ENCODE peak calls at places on chromosome 17, in five cellular contexts. X is cardiac muscle cell; P is CD8-positive, alpha-beta T cell; G is HFF-Myc; B is lower leg skin. J is an unnamed sample.

GRCh38 chr17:3886776-3887175 is 6.1 kb downstream of the CAMKK1 start:
- DNase-seq in X (no peak), G (no peak), B (peak), P (no peak), J (no peak)

GRCh38 chr17:42253173-42253545 is 23.0 kb downstream of the STAT5B start:
- DNase-seq in P (no peak), B (no peak), X (no peak), G (no peak), J (no peak)

GRCh38 chr17:42378597-42379594 is 9.3 kb downstream of the STAT3 start:
- DNase-seq in X (no peak), B (no peak), G (no peak), P (no peak), J (no peak)

GRCh38 chr17:18314059-18314730 is 599 bp downstream of the TOP3A start:
- DNase-seq in P (peak), X (peak), B (no peak), G (no peak), J (no peak)

GRCh38 chr17:45650601-45651000 is 133.5 kb upstream of the CRHR1 start:
- DNase-seq in G (no peak), X (no peak), P (no peak), B (no peak), J (no peak)

GRCh38 chr17:41717408-41718286 is 5.5 kb downstream of the GAST start:
- DNase-seq in G (no peak), B (peak), P (peak), X (no peak), J (no peak)

GRCh38 chr17:58411408-58411894 is 5.9 kb downstream of the RNF43 start:
- DNase-seq in B (no peak), G (no peak), X (no peak), P (no peak), J (no peak)

GRCh38 chr17:34465756-34466155 is 102.7 kb upstream of the CCL1 start:
- DNase-seq in P (no peak), G (no peak), X (no peak), B (no peak), J (no peak)

GRCh38 chr17:16398270-16399267 is 16.8 kb upstream of the TRPV2 start:
- DNase-seq in X (no peak), B (no peak), G (no peak), P (no peak), J (no peak)

GRCh38 chr17:2068101-2068518 is 13.2 kb downstream of the HIC1 start:
- DNase-seq in B (no peak), P (no peak), G (no peak), X (no peak), J (no peak)

GRCh38 chr17:64196626-64197025 is 66.4 kb downstream of the TEX2 start:
- DNase-seq in P (no peak), X (no peak), G (no peak), B (no peak), J (no peak)

GRCh38 chr17:43393944-43394482 is 4.8 kb upstream of the ARL4D start:
- DNase-seq in G (no peak), X (peak), B (peak), P (peak), J (peak)

GRCh38 chr17:42409467-42410351 is 13.3 kb downstream of the CAVIN1 start:
- DNase-seq in X (no peak), B (peak), P (no peak), G (peak), J (no peak)

GRCh38 chr17:69972251-69972650 is 102.8 kb upstream of the KCNJ16 start:
- DNase-seq in P (no peak), G (no peak), B (no peak), X (no peak), J (no peak)

GRCh38 chr17:62140836-62141235 is 75.8 kb upstream of the MED13 start:
- DNase-seq in B (no peak), P (no peak), X (no peak), G (no peak), J (no peak)

GRCh38 chr17:73316919-73317505 is 5.2 kb upstream of the CDC42EP4 start:
- DNase-seq in P (no peak), B (no peak), X (no peak), G (no peak), J (no peak)

GRCh38 chr17:57557793-57558681 is 187.1 kb downstream of the CCDC182 start:
- DNase-seq in X (no peak), B (peak), P (no peak), G (no peak), J (no peak)

GRCh38 chr17:38868968-38869646 is 751 bp upstream of the LASP1 start:
- DNase-seq in G (no peak), X (peak), P (peak), B (peak), J (peak)

GRCh38 chr17:7576432-7576937 is 3.0 kb upstream of the CD68 start:
- DNase-seq in G (no peak), B (no peak), P (no peak), X (no peak), J (no peak)

GRCh38 chr17:51869387-51869786 is 289.1 kb downstream of the CA10 start:
- DNase-seq in G (no peak), X (peak), P (no peak), B (no peak), J (no peak)

GRCh38 chr17:82960419-82961271 is 118.8 kb upstream of the METRNL start:
- DNase-seq in G (no peak), B (no peak), P (no peak), X (no peak), J (no peak)

GRCh38 chr17:21019976-21020575 is 22.7 kb downstream of the USP22 start:
- DNase-seq in B (no peak), G (no peak), X (no peak), P (peak), J (peak)

GRCh38 chr17:49015924-49016774 is 19.0 kb downstream of the IGF2BP1 start:
- DNase-seq in P (no peak), X (no peak), G (no peak), B (no peak), J (no peak)

GRCh38 chr17:64218066-64218465 is 45.0 kb downstream of the TEX2 start:
- DNase-seq in P (no peak), G (no peak), X (no peak), B (no peak), J (no peak)

GRCh38 chr17:3964203-3965122 is at the start of gene ATP2A3:
- DNase-seq in X (peak), B (no peak), G (no peak), P (peak), J (no peak)

GRCh38 chr17:13353590-13353989 is 248.1 kb downstream of the HS3ST3A1 start:
- DNase-seq in P (no peak), B (no peak), G (peak), X (peak), J (no peak)

GRCh38 chr17:31308372-31308905 is 5.4 kb downstream of the EVI2B start:
- DNase-seq in P (no peak), X (no peak), G (no peak), B (no peak), J (no peak)

GRCh38 chr17:35052240-35052608 is 11.3 kb downstream of the RFFL start:
- DNase-seq in B (no peak), P (no peak), X (no peak), G (no peak), J (no peak)

GRCh38 chr17:58541249-58541648 is 26.8 kb upstream of the MTMR4 start:
- DNase-seq in P (no peak), B (no peak), G (no peak), X (no peak), J (no peak)

GRCh38 chr17:37489197-37490001 is at the start of gene DUSP14:
- DNase-seq in X (peak), B (peak), G (no peak), P (peak), J (peak)

GRCh38 chr17:44106801-44107200 is 16.6 kb downstream of the HDAC5 start:
- DNase-seq in B (no peak), G (no peak), P (no peak), X (no peak), J (no peak)

GRCh38 chr17:43176119-43176570 is 5.1 kb downstream of the NBR1 start:
- DNase-seq in P (no peak), X (no peak), B (no peak), G (no peak), J (no peak)

GRCh38 chr17:6028294-6028693 is 41.9 kb upstream of the WSCD1 start:
- DNase-seq in G (no peak), P (no peak), B (no peak), X (no peak), J (no peak)

GRCh38 chr17:82889496-82890338 is 49.9 kb upstream of the ZNF750 start:
- DNase-seq in B (no peak), P (no peak), G (no peak), X (no peak), J (no peak)

GRCh38 chr17:49240619-49241018 is 10.0 kb upstream of the PHOSPHO1 start:
- DNase-seq in P (no peak), G (no peak), B (no peak), X (no peak), J (no peak)

GRCh38 chr17:65560628-65561371 is 648 bp downstream of the AXIN2 start:
- DNase-seq in G (peak), P (peak), B (peak), X (peak), J (peak)

GRCh38 chr17:75985986-75986385 is 6.9 kb downstream of the TEN1 start:
- DNase-seq in B (no peak), P (no peak), X (no peak), G (no peak), J (no peak)

GRCh38 chr17:17146791-17147406 is 59.2 kb downstream of the PLD6 start:
- DNase-seq in B (no peak), G (no peak), X (no peak), P (no peak), J (no peak)

GRCh38 chr17:53571342-53571741 is 251.4 kb upstream of the KIF2B start:
- DNase-seq in B (no peak), G (no peak), P (no peak), X (no peak), J (no peak)

GRCh38 chr17:53574038-53574437 is 248.7 kb upstream of the KIF2B start:
- DNase-seq in P (no peak), G (no peak), B (no peak), X (no peak), J (no peak)

DNA sequence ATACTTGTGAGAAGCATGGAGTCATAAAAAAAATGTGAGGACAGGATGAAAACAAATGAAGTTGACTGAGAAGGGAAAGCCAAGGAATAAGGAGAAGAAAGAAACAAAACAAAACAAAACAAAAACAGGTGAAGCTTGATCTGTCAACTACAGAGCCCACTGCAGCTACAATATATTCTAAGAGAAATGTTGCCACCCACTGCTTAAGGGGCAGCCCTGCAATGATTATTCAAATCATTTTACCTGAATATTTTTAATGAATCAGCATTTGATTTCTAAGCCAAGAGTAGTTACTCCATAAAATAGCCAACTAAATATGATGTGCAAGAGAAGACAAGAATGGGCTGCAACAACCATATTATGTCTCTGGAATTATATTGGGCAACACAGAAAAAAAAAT is 252.0 kb upstream of the KIF2B start:
- DNase-seq in X (no peak), G (no peak), P (no peak), B (no peak), J (no peak)
- TF ChIP-seq CTCF in X (no peak), G (no peak), P (no peak), B (no peak), J (no peak)

GRCh38 chr17:29363716-29364115 is 26.4 kb upstream of the TAOK1 start:
- DNase-seq in X (no peak), P (no peak), G (no peak), B (no peak), J (no peak)
- TF ChIP-seq CTCF in X (no peak), P (no peak), G (no peak), B (no peak), J (no peak)

GRCh38 chr17:80983545-80983944 is 8.1 kb upstream of the CHMP6 start:
- DNase-seq in P (no peak), X (no peak), B (no peak), G (no peak), J (no peak)

GRCh38 chr17:80986816-80987480 is 4.7 kb upstream of the CHMP6 start:
- DNase-seq in P (no peak), G (no peak), X (no peak), B (no peak), J (no peak)

GRCh38 chr17:80982426-80982974 is 9.1 kb upstream of the CHMP6 start:
- DNase-seq in X (no peak), B (no peak), G (no peak), P (no peak), J (no peak)

GRCh38 chr17:80986046-80986445 is 5.6 kb upstream of the CHMP6 start:
- DNase-seq in G (no peak), X (no peak), B (no peak), P (no peak), J (no peak)

GRCh38 chr17:80984749-80985148 is 6.9 kb upstream of the CHMP6 start:
- DNase-seq in G (peak), P (no peak), X (peak), B (peak), J (no peak)
- TF ChIP-seq CTCF in G (peak), P (no peak), X (peak), B (no peak), J (no peak)

GRCh38 chr17:40097931-40098845 is 2.2 kb downstream of the NR1D1 start:
- DNase-seq in G (no peak), X (no peak), P (no peak), B (peak), J (no peak)

GRCh38 chr17:40094874-40095273 is 5.5 kb downstream of the NR1D1 start:
- DNase-seq in G (no peak), B (no peak), X (no peak), P (no peak), J (no peak)

GRCh38 chr17:40095356-40095943 is 4.9 kb downstream of the NR1D1 start:
- DNase-seq in P (no peak), G (no peak), X (no peak), B (peak), J (no peak)

GRCh38 chr17:40097087-40097486 is 3.3 kb downstream of the NR1D1 start:
- DNase-seq in X (no peak), G (no peak), P (no peak), B (peak), J (no peak)

GRCh38 chr17:40095944-40096791 is 4.2 kb downstream of the NR1D1 start:
- DNase-seq in P (peak), X (no peak), B (peak), G (no peak), J (no peak)
- TF ChIP-seq CTCF in P (no peak), X (no peak), B (no peak), G (no peak), J (no peak)

GRCh38 chr17:74354123-74354522 is 7.5 kb downstream of the BTBD17 start:
- DNase-seq in B (no peak), X (peak), P (peak), G (no peak), J (peak)
- TF ChIP-seq CTCF in B (no peak), X (peak), P (peak), G (peak), J (peak)

GRCh38 chr17:61088556-61088955 is 311.1 kb upstream of the TBX2 start:
- DNase-seq in B (no peak), P (no peak), X (no peak), G (no peak), J (no peak)
- TF ChIP-seq CTCF in B (no peak), P (no peak), X (no peak), G (no peak), J (no peak)

GRCh38 chr17:78351449-78352006 is 8.3 kb downstream of the SOCS3 start:
- DNase-seq in G (no peak), X (peak), B (peak), P (no peak), J (peak)
- TF ChIP-seq CTCF in G (no peak), X (peak), B (peak), P (no peak), J (no peak)